ENCODE peak calls at places on chromosomes 7 and 10, in five cellular contexts. R, G, N, U and P are unnamed samples.

GRCh38 chr7:106370542-106370941 is 85.8 kb upstream of the NAMPT start:
- DNase-seq in R (no peak), G (no peak), N (no peak), U (no peak), P (no peak)

GRCh38 chr10:99595770-99596465 is 24.3 kb downstream of the SLC25A28 start:
- DNase-seq in R (no peak), G (peak), N (no peak), U (no peak), P (no peak)

GRCh38 chr10:88467835-88468485 is 115.2 kb downstream of the RNLS start:
- DNase-seq in R (no peak), G (no peak), N (no peak), U (no peak), P (no peak)

GRCh38 chr7:44272981-44273380 is 52.4 kb downstream of the CAMK2B start:
- DNase-seq in R (no peak), G (no peak), N (no peak), U (no peak), P (no peak)

GRCh38 chr10:122575776-122576175 is 15.2 kb downstream of the DMBT1 start:
- DNase-seq in R (no peak), G (no peak), N (no peak), U (no peak), P (no peak)

GRCh38 chr7:17195576-17195975 is 102.9 kb upstream of the AHR start:
- DNase-seq in R (no peak), G (no peak), N (no peak), U (no peak), P (no peak)

GRCh38 chr7:131157530-131158243 is 170.0 kb upstream of the MKLN1 start:
- DNase-seq in R (no peak), G (peak), N (no peak), U (no peak), P (no peak)

GRCh38 chr10:4131407-4132215 is 346.6 kb upstream of the KLF6 start:
- DNase-seq in R (no peak), G (no peak), N (no peak), U (no peak), P (no peak)

GRCh38 chr10:81870472-81870871 is 4.5 kb upstream of the NRG3 start:
- DNase-seq in R (no peak), G (no peak), N (no peak), U (no peak), P (no peak)

GRCh38 chr10:33273295-33274002 is 61.0 kb downstream of the NRP1 start:
- DNase-seq in R (peak), G (peak), N (no peak), U (no peak), P (no peak)

DNA sequence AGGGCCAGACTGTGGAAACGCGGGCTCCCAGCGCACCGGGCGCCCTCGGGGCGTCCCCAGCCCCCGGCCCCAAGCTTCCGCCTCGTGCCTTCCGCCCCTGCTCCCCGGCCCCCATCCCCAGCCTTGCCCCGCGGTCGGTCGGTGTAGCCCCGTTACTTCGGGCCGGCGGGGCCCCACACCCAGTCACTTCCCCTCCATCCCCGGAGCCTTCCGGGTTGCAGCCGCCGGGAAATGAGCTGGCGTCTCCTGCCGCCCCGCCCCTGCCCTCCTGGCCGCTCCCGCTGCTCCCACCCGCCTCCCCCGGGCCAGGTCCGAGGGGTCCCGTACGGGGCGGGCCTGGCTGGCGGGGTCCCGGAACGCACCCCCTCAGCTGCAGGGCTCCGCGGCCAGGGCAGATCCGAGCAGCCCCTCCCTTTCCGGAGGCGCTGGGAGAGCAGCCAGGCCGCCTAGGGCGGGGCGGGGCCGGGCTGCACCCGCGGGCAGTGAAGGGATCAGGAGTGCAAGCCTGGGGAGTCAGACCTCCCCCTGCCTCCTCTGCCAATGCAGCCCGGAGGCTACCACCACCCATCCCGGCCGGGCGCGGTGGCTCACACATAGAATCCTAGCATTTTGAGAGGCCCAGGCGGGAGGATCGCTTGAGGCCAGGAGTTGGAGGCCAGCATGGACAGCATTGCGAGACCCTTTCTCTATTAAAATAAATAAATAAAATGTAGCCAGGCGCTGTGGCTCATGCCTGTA is 709 bp downstream of the ARPC1B start:
- DNase-seq in R (peak), G (peak), N (peak), U (peak), P (peak)
- TF ChIP-seq TAF1 in R (no peak), G (no peak), N (no peak), U (no peak), P (no peak)

DNA sequence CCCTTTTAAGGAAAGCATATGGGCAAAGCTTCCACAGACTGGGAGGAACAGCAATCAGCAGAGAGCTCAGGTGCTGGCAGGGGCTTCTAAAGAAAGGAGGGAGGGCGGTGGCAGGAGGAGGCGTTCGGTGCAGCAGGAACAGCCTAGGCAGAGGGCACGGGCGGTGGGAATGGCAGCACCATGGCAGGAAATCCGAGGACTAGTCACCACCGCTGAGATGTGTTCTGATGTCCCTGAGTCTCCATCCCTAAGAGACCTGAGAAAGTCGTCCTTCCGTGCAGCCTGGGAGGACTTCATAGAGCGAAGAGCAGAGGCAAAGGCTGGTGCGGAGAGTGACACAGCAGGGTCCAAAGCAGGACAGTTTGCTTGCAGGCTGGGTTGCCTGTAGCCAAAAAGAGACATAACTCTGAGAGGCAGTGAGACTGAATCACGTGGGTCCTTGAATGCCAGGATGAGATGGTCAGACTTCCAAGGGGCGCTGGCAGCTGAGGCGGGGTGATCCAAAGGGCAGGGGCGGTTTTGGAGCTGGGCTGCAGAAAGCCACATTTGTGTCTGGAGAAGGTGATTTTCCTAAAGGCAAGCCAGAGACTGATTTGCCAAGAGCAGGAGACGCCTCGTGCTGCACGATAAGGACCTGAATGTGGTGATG is 35.8 kb upstream of the GRID1 start:
- DNase-seq in R (peak), G (no peak), N (no peak), U (no peak), P (no peak)
- TF ChIP-seq POLR2AphosphoS5 in R (no peak), G (no peak), N (no peak), U (no peak), P (no peak)

DNA sequence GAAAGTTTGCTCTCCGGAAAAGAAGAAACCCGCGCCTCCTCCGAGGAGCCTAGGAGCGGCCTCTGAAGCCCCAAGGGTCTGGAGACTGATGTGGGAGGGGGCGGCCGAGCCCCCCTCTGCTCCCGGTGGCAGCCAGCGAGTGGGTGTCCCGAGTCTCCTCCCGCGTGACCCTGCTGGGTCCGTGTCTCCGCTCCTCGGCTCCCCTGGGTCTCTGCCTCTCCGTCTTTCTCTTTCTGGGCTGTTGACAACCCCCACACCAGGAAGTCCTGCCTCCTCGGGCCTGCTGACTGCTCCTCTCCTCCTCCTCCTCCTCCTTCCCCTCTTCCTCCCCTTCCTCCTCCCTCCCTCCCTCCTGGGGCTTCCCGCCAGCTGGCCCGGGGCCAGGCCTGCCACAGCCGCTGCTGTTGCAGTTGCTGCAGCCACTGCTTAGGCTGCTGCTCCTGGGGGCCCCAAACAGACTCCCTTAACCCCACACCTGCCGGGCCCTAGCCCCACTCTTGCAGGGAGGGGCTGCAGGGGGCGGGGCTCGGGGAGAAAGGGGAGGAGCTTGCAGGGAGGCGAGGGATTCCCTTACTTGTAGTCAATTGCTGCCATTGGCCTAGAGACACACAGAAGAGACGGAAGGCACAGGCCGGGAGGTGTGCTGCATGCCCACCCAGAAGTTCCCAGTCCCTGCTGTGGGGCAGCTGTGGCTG is at the start of gene TSC22D4:
- DNase-seq in R (peak), G (peak), N (peak), U (peak), P (peak)
- TF ChIP-seq POLR2A in R (peak), G (no peak), N (peak), U (peak), P (peak)

DNA sequence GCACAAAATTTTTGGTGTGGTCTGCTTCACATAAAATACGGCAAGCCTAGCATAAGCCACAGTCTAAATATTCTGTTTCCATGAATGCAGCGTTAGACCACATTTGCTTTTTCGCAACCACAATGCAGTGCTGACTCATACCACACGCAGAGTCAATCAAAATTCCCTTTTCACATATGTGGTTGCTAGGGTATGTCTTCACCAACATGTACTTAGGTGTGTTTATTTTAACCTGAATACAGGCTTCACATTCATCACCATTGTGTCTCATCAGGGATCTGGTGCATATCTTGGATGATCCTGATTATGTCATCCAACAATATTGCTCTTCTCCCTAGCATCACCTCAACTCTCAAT is 90.9 kb downstream of the CHN2 start:
- DNase-seq in R (peak), G (peak), N (no peak), U (no peak), P (no peak)
- TF ChIP-seq TAF1 in R (no peak), G (no peak), N (no peak), U (no peak), P (no peak)

DNA sequence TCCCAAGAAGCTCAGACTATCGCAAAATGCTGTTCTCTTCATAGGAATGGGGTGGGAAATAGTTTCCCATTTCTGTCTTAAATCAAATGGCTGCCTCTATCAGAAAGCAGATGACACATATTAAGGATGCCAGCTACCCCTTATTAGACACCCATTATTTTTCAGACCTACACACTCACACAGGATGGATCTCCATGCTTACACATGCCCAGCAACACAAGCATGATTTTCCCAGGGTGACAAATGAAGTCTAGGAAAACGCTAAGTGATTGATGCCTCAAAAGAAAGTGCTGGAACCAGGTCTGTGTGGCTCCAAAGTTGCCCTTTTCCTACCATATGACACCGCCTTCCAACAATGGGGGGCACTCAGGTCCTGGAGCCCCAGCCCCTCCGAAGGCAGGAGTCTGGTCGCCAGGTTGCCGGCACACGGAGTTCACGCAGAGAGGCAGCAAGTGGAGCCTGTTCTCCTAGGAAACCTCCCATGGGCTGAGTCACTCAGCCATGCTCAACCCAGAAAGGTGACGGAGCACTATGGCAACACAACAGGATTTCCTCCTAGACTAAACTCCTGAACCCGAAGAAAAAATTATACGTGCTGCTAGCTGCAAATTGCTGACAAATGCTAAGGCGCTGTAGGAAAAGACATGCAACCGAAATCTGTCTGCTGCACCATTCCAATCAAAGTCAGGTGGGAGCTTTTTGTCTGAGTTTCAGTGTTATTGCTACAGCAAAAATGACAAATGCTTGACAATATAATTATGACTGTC is 19.8 kb downstream of the VOPP1 start:
- DNase-seq in R (no peak), G (no peak), N (no peak), U (no peak), P (no peak)
- TF ChIP-seq POLR2AphosphoS5 in R (no peak), G (no peak), N (no peak), U (no peak), P (no peak)